ENCODE peak calls at places on chromosome X, in nine cellular contexts. F is stomach, L is heart right ventricle, Z is A673, M is tibial nerve, S is AG04450, A is foreskin keratinocyte, P is IMR-90, R is GM23338. D is an unnamed sample.

GRCh38 chrX:136646602-136647239 is 1.2 kb upstream of the CD40LG start:
- DNase-seq in F (no peak), L (no peak), Z (no peak), M (no peak), S (no peak), A (no peak), P (no peak), R (no peak), D (no peak)

GRCh38 chrX:632391-633042 is 1.9 kb downstream of the SHOX start:
- DNase-seq in F (no peak), L (no peak), Z (no peak), M (no peak), S (no peak), A (no peak), P (no peak), R (peak), D (no peak)

GRCh38 chrX:73977542-73978169 is 326.3 kb upstream of the ZCCHC13 start:
- DNase-seq in F (no peak), L (no peak), Z (peak), M (no peak), S (no peak), A (no peak), P (no peak), R (peak), D (no peak)

GRCh38 chrX:43328358-43328946 is 327.6 kb upstream of the MAOA start:
- DNase-seq in F (no peak), L (no peak), Z (no peak), M (no peak), S (no peak), A (no peak), P (no peak), R (peak), D (no peak)

GRCh38 chrX:151779258-151779657 is 44.7 kb downstream of the CNGA2 start:
- DNase-seq in F (no peak), L (no peak), Z (no peak), M (no peak), S (no peak), A (no peak), P (no peak), R (no peak), D (no peak)

GRCh38 chrX:107574054-107574683 is 54.1 kb upstream of the PRPS1 start:
- DNase-seq in F (no peak), L (no peak), Z (no peak), M (no peak), S (peak), A (peak), P (peak), R (no peak), D (no peak)

GRCh38 chrX:77009691-77010090 is 437.5 kb upstream of the FGF16 start:
- DNase-seq in F (no peak), L (no peak), Z (no peak), M (no peak), S (no peak), A (peak), P (peak), R (no peak), D (no peak)

GRCh38 chrX:107154787-107155620 is 36.4 kb upstream of the RBM41 start:
- DNase-seq in F (no peak), L (no peak), Z (peak), M (no peak), S (no peak), A (peak), P (peak), R (no peak), D (peak)

GRCh38 chrX:56314334-56314733 is 82.2 kb downstream of the KLF8 start:
- DNase-seq in F (no peak), L (no peak), Z (no peak), M (no peak), S (no peak), A (no peak), P (no peak), R (no peak), D (no peak)

GRCh38 chrX:103586314-103586646 is 965 bp downstream of the TCEAL4 start:
- DNase-seq in F (peak), L (no peak), Z (no peak), M (no peak), S (no peak), A (no peak), P (no peak), R (no peak), D (no peak)

GRCh38 chrX:118221733-118222132 is 105.1 kb upstream of the KLHL13 start:
- DNase-seq in F (no peak), L (no peak), Z (peak), M (no peak), S (no peak), A (no peak), P (no peak), R (no peak), D (no peak)

GRCh38 chrX:308821-309520 is 9.6 kb downstream of the GTPBP6 start:
- DNase-seq in F (no peak), L (no peak), Z (no peak), M (no peak), S (no peak), A (no peak), P (no peak), R (no peak), D (no peak)

GRCh38 chrX:155632424-155633100 is 19.8 kb upstream of the TMLHE start:
- DNase-seq in F (no peak), L (no peak), Z (no peak), M (no peak), S (no peak), A (no peak), P (peak), R (no peak), D (no peak)
- H3K27ac ChIP-seq in F (no peak), L (peak), Z (no peak), M (no peak), S (no peak), A (no peak), P (no peak), R (no peak), D (no peak)

GRCh38 chrX:120274958-120275357 is 24.3 kb downstream of the ZBTB33 start:
- DNase-seq in F (no peak), L (no peak), Z (no peak), M (no peak), S (no peak), A (no peak), P (no peak), R (peak), D (no peak)

GRCh38 chrX:120269379-120270035 is 18.9 kb downstream of the ZBTB33 start:
- DNase-seq in F (no peak), L (no peak), Z (no peak), M (no peak), S (no peak), A (peak), P (no peak), R (no peak), D (peak)

GRCh38 chrX:120274145-120274544 is 23.5 kb downstream of the ZBTB33 start:
- DNase-seq in F (no peak), L (no peak), Z (no peak), M (no peak), S (no peak), A (no peak), P (no peak), R (no peak), D (no peak)

GRCh38 chrX:120271218-120271617 is 20.6 kb downstream of the ZBTB33 start:
- DNase-seq in F (peak), L (no peak), Z (no peak), M (no peak), S (no peak), A (no peak), P (no peak), R (no peak), D (no peak)

GRCh38 chrX:120270567-120270966 is 20.0 kb downstream of the ZBTB33 start:
- DNase-seq in F (no peak), L (no peak), Z (no peak), M (no peak), S (no peak), A (no peak), P (no peak), R (no peak), D (no peak)
- H3K27ac ChIP-seq in F (no peak), L (no peak), Z (no peak), M (no peak), S (no peak), A (no peak), P (no peak), R (no peak), D (no peak)

GRCh38 chrX:15321447-15321846 is 6.0 kb upstream of the ASB11 start:
- DNase-seq in F (no peak), L (no peak), Z (no peak), M (no peak), S (no peak), A (no peak), P (no peak), R (no peak), D (no peak)

GRCh38 chrX:15320297-15320696 is 4.9 kb upstream of the ASB11 start:
- DNase-seq in F (no peak), L (no peak), Z (no peak), M (no peak), S (no peak), A (no peak), P (no peak), R (no peak), D (no peak)

GRCh38 chrX:15315509-15315908 is at the start of gene ASB11:
- DNase-seq in F (no peak), L (no peak), Z (no peak), M (no peak), S (no peak), A (no peak), P (no peak), R (no peak), D (no peak)

GRCh38 chrX:15322472-15322871 is 7.0 kb upstream of the ASB11 start:
- DNase-seq in F (no peak), L (no peak), Z (no peak), M (no peak), S (no peak), A (no peak), P (no peak), R (no peak), D (no peak)

DNA sequence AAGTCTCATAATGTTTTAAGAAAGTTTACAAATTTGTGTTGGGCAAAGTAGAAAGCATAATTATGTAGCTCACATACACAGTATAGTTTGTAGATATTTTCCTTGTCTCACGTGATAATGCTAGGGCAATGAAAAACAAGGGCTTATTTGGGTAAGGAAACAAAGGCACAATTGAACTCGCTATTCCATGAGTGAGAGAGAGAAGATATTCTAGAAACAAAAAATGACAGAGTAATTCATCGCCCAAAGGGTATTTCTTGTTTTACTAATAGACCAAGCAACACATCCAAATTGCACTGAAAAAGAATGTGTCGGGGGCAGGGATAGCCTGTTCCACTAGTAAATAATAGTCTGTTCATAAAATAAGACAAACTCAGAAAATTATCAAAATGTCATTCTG is 3.6 kb upstream of the ASB11 start:
- DNase-seq in F (no peak), L (no peak), Z (no peak), M (no peak), S (no peak), A (no peak), P (no peak), R (no peak), D (no peak)
- H3K27ac ChIP-seq in F (no peak), L (no peak), Z (no peak), M (no peak), S (no peak), A (no peak), P (no peak), R (no peak), D (no peak)

DNA sequence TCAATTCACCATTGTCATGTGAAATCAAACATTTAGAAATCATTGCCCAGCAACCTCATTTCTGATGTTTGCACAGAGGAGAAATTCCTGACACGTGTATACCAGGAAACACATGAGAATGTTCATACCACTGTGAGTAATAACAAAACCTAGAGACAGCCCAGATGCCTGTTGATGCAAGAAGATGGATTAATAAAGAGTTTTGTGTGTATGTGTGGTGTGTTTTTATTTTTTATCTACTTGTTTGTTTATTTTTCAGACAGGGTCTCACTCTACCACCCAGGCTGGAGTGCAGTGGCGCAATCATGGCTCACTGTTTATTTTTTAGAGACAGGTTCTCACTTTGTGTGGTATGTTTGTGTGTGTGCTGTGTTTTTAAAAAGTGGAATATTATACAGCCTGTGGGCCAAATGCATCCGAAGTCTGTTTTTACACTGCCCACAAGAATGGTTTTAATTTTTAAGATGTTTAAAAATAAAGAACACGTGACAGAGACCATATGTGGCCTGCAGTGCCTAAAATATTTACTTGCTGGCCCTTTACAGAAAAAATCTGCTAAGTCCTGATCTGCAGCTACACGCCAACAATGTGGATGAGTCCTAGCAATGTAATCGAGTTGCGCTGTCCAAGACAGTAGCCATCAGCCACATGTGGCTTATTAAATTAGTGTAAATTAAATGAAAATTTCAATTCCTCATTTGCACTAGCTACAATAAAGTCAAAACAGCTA is 39.2 kb downstream of the TXLNG start:
- DNase-seq in F (no peak), L (no peak), Z (no peak), M (no peak), S (no peak), A (peak), P (peak), R (no peak), D (no peak)
- H3K27ac ChIP-seq in F (no peak), L (no peak), Z (no peak), M (no peak), S (no peak), A (peak), P (no peak), R (peak), D (peak)

DNA sequence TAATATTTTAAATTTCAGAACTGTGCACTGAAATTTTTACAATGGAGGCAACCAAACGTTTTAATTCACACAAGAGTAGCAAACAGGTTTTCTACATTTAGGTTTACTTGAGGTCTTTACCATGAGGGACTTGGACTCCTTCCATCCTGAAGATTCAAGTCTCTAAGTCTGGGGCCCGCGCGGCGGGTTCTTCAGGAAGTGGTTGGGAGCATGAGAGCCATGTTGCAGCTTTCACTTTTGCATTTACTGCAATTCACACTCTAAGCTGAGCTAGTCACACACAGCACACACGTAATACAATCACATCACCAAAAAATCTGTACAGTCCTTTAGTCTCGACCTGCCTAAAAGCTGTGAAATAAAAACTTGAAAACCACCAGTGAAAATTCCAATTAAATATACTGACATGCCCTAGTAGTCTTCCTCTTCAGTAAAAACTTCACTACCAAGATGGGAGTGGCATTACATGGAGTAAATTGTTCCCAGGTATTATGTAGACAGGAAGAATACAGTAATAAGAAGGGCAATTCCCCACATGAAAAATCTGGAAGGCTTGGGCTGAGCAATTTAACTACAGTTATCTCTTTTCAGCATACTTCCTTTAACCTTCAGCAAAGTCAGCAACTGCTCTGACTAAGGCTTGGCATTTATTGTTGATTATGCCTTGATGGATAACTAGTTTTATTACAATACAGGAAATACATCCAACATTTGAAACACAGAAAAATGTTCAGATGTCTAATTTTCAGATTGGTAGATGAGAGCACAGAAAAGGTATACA is 571.1 kb upstream of the DIPK2B start:
- DNase-seq in F (peak), L (peak), Z (peak), M (no peak), S (peak), A (peak), P (peak), R (no peak), D (no peak)
- H3K27ac ChIP-seq in F (peak), L (peak), Z (peak), M (peak), S (peak), A (peak), P (peak), R (no peak), D (peak)

GRCh38 chrX:128897611-128898010 is 625.7 kb downstream of the SMARCA1 start:
- DNase-seq in F (no peak), L (no peak), Z (no peak), M (no peak), S (no peak), A (no peak), P (no peak), R (no peak), D (no peak)
- H3K27ac ChIP-seq in F (no peak), L (no peak), Z (no peak), M (no peak), S (no peak), A (no peak), P (no peak), R (no peak), D (no peak)

GRCh38 chrX:120366794-120367193 is 4.9 kb downstream of the ATP1B4 start:
- DNase-seq in F (no peak), L (no peak), Z (no peak), M (no peak), S (no peak), A (no peak), P (no peak), R (no peak), D (no peak)

GRCh38 chrX:120365320-120365719 is 3.4 kb downstream of the ATP1B4 start:
- DNase-seq in F (peak), L (peak), Z (peak), M (peak), S (no peak), A (no peak), P (no peak), R (peak), D (no peak)

GRCh38 chrX:120365968-120366367 is 4.1 kb downstream of the ATP1B4 start:
- DNase-seq in F (no peak), L (no peak), Z (no peak), M (no peak), S (no peak), A (no peak), P (no peak), R (no peak), D (no peak)

GRCh38 chrX:120372667-120373370 is 10.9 kb downstream of the ATP1B4 start:
- DNase-seq in F (no peak), L (peak), Z (no peak), M (no peak), S (no peak), A (no peak), P (no peak), R (no peak), D (no peak)

GRCh38 chrX:120367390-120368100 is 5.7 kb downstream of the ATP1B4 start:
- DNase-seq in F (no peak), L (no peak), Z (no peak), M (no peak), S (no peak), A (no peak), P (no peak), R (no peak), D (no peak)
- H3K27ac ChIP-seq in F (no peak), L (no peak), Z (no peak), M (no peak), S (no peak), A (no peak), P (no peak), R (no peak), D (no peak)

D was measured in epithelial cell of prostate.